ENCODE peak calls at places on chromosomes 1 and 21, in seven cellular contexts. U, G, S, H, N, T and D are unnamed samples.

GRCh38 chr1:160162936-160163335 is 11.5 kb downstream of the ATP1A4 start:
- DNase-seq in G (no peak), U (no peak), N (no peak), S (no peak), H (no peak), T (no peak), D (no peak)

GRCh38 chr1:6574025-6574620 is 5.7 kb upstream of the ZBTB48 start:
- DNase-seq in U (no peak), S (no peak), H (no peak), T (no peak), G (no peak), N (no peak), D (no peak)

GRCh38 chr1:217133958-217134856 is 411.0 kb upstream of the ESRRG start:
- DNase-seq in S (no peak), G (no peak), U (no peak), H (peak; percentile 1), N (no peak), T (no peak), D (no peak)

GRCh38 chr1:145891143-145891542 is 5.5 kb upstream of the ANKRD35 start:
- DNase-seq in T (no peak), N (no peak), H (peak; percentile 53), U (no peak), S (peak; percentile 83), G (no peak), D (no peak)

GRCh38 chr1:40860706-40861226 is 1.4 kb downstream of the CITED4 start:
- DNase-seq in U (no peak), S (no peak), G (no peak), N (no peak), H (no peak), T (no peak), D (no peak)

GRCh38 chr1:6601049-6601864 is 1.4 kb downstream of the KLHL21 start:
- DNase-seq in T (peak; percentile 26), S (peak; percentile 92), N (peak; percentile 68), U (peak; percentile 59), H (peak; percentile 96), G (no peak), D (peak; percentile 65)

GRCh38 chr1:12450831-12451559 is 167.0 kb downstream of the DHRS3 start:
- DNase-seq in N (no peak), T (no peak), U (no peak), H (no peak), S (no peak), G (no peak), D (no peak)

GRCh38 chr1:198157847-198158765 is 1.3 kb downstream of the NEK7 start:
- DNase-seq in T (peak; percentile 34), S (no peak), U (no peak), N (no peak), G (no peak), H (peak; percentile 46), D (peak; percentile 20)

GRCh38 chr1:20430355-20431290 is 55.4 kb downstream of the CAMK2N1 start:
- DNase-seq in U (peak; percentile 14), G (peak; percentile 28), S (peak; percentile 30), H (peak; percentile 34), T (peak; percentile 44), N (no peak), D (peak; percentile 63)

GRCh38 chr1:113835686-113836290 is 23.5 kb upstream of the RSBN1 start:
- DNase-seq in S (peak; percentile 73), G (no peak), T (peak; percentile 79), U (peak; percentile 29), H (peak; percentile 81), N (no peak), D (peak; percentile 5)

GRCh38 chr1:21904725-21905520 is 32.2 kb downstream of the HSPG2 start:
- DNase-seq in N (peak; percentile 1), S (peak; percentile 93), H (peak; percentile 81), G (no peak), U (no peak), T (no peak), D (no peak)

GRCh38 chr1:54271341-54271740 is 71.4 kb downstream of the MRPL37 start:
- DNase-seq in G (no peak), H (no peak), U (no peak), T (no peak), S (no peak), N (no peak), D (no peak)

GRCh38 chr1:18109756-18110597 is 2.4 kb downstream of the IGSF21 start:
- DNase-seq in H (no peak), T (no peak), U (no peak), N (peak; percentile 17), S (no peak), G (peak; percentile 46), D (no peak)

GRCh38 chr1:245825128-245825901 is 670.5 kb downstream of the KIF26B start:
- DNase-seq in S (no peak), G (no peak), T (peak; percentile 9), N (no peak), U (no peak), H (peak; percentile 42), D (peak; percentile 39)

GRCh38 chr21:15015622-15016471 is 49.0 kb downstream of the NRIP1 start:
- DNase-seq in H (peak; percentile 92), S (no peak), N (no peak), U (no peak), T (no peak), G (no peak), D (no peak)

GRCh38 chr1:119133987-119134386 is 6.5 kb downstream of the WARS2 start:
- DNase-seq in N (no peak), S (no peak), T (no peak), G (no peak), U (no peak), H (peak; percentile 37), D (no peak)

GRCh38 chr1:20603473-20604464 is 14.9 kb downstream of the CDA start:
- DNase-seq in G (no peak), U (no peak), T (no peak), N (no peak), S (peak; percentile 66), H (peak; percentile 73), D (no peak)

GRCh38 chr1:27356628-27357280 is 10.0 kb downstream of the MAP3K6 start:
- DNase-seq in T (no peak), H (no peak), N (no peak), G (no peak), U (peak; percentile 26), S (no peak), D (no peak)

GRCh38 chr1:23632479-23633160 is 59.0 kb upstream of the RPL11 start:
- DNase-seq in H (no peak), U (no peak), T (no peak), N (no peak), G (no peak), S (no peak), D (no peak)

GRCh38 chr1:231969078-231969477 is 342.5 kb downstream of the DISC1 start:
- DNase-seq in U (no peak), T (no peak), N (no peak), G (no peak), S (peak; percentile 76), H (no peak), D (no peak)

GRCh38 chr1:245220381-245220985 is 65.7 kb downstream of the KIF26B start:
- DNase-seq in T (no peak), N (peak; percentile 13), G (no peak), S (no peak), U (no peak), H (no peak), D (no peak)

GRCh38 chr1:247843411-247843810 is 1.7 kb upstream of the OR11L1 start:
- DNase-seq in T (no peak), S (no peak), G (no peak), U (no peak), N (no peak), H (no peak), D (no peak)

GRCh38 chr1:95207223-95207935 is 26.6 kb upstream of the RWDD3 start:
- DNase-seq in S (peak; percentile 65), T (no peak), U (no peak), N (no peak), H (no peak), G (no peak), D (no peak)

GRCh38 chr1:151953409-151954094 is 40.1 kb downstream of the S100A10 start:
- DNase-seq in S (no peak), G (no peak), U (no peak), N (no peak), H (no peak), T (no peak), D (no peak)

GRCh38 chr1:21703318-21703963 is 34.3 kb upstream of the RAP1GAP start:
- DNase-seq in H (peak; percentile 89), N (no peak), S (peak; percentile 60), G (no peak), U (no peak), T (peak; percentile 8), D (peak; percentile 30)